ENCODE peak calls at places on chromosomes 1 and 21, in ten cellular contexts. L, O, T, K, A, H, M, J, C and D are unnamed samples.

GRCh38 chr1:151988405-151988851 is 5.2 kb downstream of the S100A10 start:
- DNase-seq in O (no peak), K (no peak), L (no peak), T (no peak), J (no peak), M (peak; percentile 74), H (no peak), C (peak; percentile 94), A (no peak), D (no peak)

GRCh38 chr1:183787704-183788103 is 17.2 kb upstream of the RGL1 start:
- DNase-seq in C (no peak), T (no peak), H (no peak), K (no peak), A (no peak), M (no peak), L (no peak), J (no peak), O (no peak), D (no peak)

GRCh38 chr1:32742132-32742947 is 39.8 kb upstream of the SYNC start:
- DNase-seq in M (no peak), O (no peak), H (no peak), A (no peak), C (peak; percentile 45), K (no peak), J (no peak), L (no peak), T (peak; percentile 87), D (no peak)

GRCh38 chr1:7008975-7009740 is 223.9 kb downstream of the CAMTA1 start:
- DNase-seq in K (no peak), T (peak; percentile 77), M (no peak), A (no peak), L (no peak), C (no peak), O (no peak), J (no peak), H (no peak), D (no peak)

GRCh38 chr21:37821791-37822450 is 94.3 kb downstream of the KCNJ6 start:
- DNase-seq in J (no peak), T (no peak), A (no peak), H (no peak), M (peak; percentile 45), O (no peak), C (no peak), K (no peak), L (no peak), D (no peak)

GRCh38 chr1:244230470-244230869 is 179.4 kb downstream of the ZBTB18 start:
- DNase-seq in O (no peak), K (no peak), L (no peak), A (no peak), M (no peak), J (no peak), H (no peak), T (no peak), C (no peak), D (no peak)

GRCh38 chr1:219465247-219466093 is 147.4 kb downstream of the ZC3H11B start:
- DNase-seq in L (no peak), A (no peak), M (peak; percentile 60), C (no peak), K (no peak), J (no peak), O (no peak), T (no peak), H (no peak), D (no peak)

GRCh38 chr1:230674581-230674980 is 32.3 kb downstream of the COG2 start:
- DNase-seq in C (no peak), A (no peak), L (no peak), J (no peak), M (no peak), H (no peak), K (no peak), T (no peak), O (no peak), D (no peak)

GRCh38 chr1:182303778-182304177 is 87.8 kb downstream of the GLUL start:
- DNase-seq in J (peak; percentile 46), L (no peak), A (no peak), K (no peak), M (no peak), O (no peak), T (no peak), H (no peak), C (no peak), D (no peak)